ENCODE peak calls at places on chromosomes 16 and 17, in nine cellular contexts. X, V, B, J, Z, W, Q, Y and T are unnamed samples.

GRCh38 chr16:27526169-27526568 is 23.5 kb downstream of the GTF3C1 start:
- DNase-seq in X (no peak), V (no peak), B (peak), J (peak), Z (no peak), W (no peak), Q (no peak), Y (peak), T (no peak)

GRCh38 chr16:58422809-58423208 is 30.5 kb downstream of the GINS3 start:
- DNase-seq in X (no peak), V (no peak), B (no peak), J (peak), Z (no peak), W (no peak), Q (no peak), Y (no peak), T (no peak)

GRCh38 chr16:57184890-57185445 is 871 bp downstream of the PSME3IP1 start:
- DNase-seq in X (no peak), V (no peak), B (no peak), J (no peak), Z (no peak), W (no peak), Q (no peak), Y (no peak), T (no peak)

GRCh38 chr16:72169708-72170107 is 2.2 kb downstream of the PMFBP1 start:
- DNase-seq in X (no peak), V (no peak), B (no peak), J (no peak), Z (no peak), W (no peak), Q (no peak), Y (no peak), T (no peak)

GRCh38 chr16:26569793-26570192 is 496.9 kb upstream of the C16orf82 start:
- DNase-seq in X (no peak), V (no peak), B (no peak), J (no peak), Z (no peak), W (no peak), Q (peak), Y (no peak), T (no peak)

GRCh38 chr16:12423151-12423550 is 380.5 kb downstream of the CPPED1 start:
- DNase-seq in X (no peak), V (no peak), B (no peak), J (no peak), Z (no peak), W (no peak), Q (no peak), Y (no peak), T (no peak)

GRCh38 chr16:56554441-56554840 is 10.4 kb upstream of the MT4 start:
- DNase-seq in X (no peak), V (no peak), B (no peak), J (no peak), Z (no peak), W (no peak), Q (no peak), Y (no peak), T (no peak)

GRCh38 chr17:43398724-43399595 is at the start of gene ARL4D:
- DNase-seq in X (peak), V (no peak), B (peak), J (peak), Z (peak), W (peak), Q (peak), Y (peak), T (peak)

GRCh38 chr16:85425061-85425662 is 188.0 kb upstream of the GSE1 start:
- DNase-seq in X (peak), V (no peak), B (peak), J (peak), Z (no peak), W (no peak), Q (no peak), Y (no peak), T (no peak)

DNA sequence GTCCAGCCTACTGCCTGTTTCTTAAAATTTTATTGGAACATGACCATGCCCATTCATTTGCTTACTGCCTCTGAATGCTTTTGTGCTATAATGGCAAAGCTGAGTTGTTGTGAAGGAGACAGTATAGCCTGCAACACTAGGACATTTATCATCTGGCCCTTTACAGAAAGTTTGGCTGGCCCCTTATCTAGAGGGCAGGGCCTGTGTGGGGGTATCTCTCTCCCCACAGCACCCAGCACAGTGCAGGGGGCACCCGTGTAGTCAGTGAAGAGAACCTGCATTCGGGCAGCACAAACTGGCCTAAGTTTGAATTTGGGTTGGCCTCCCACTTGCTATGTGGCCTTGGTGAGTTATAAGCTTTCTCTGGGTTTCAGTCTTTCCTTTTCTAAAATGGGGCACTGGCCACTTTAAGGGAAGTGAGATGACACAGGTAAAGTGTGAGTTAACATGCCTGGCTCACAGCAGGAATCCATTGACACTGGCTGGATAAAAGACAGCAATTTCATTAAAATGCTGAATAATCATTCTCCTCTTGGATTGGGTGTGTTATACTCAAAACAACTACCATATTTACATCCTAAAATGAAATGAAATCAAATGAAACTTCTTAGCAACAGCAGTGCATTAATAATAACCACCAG is 12.1 kb downstream of the UBE2O start:
- DNase-seq in X (no peak), V (no peak), B (no peak), J (no peak), Z (no peak), W (no peak), Q (no peak), Y (no peak), T (no peak)
- H3K4me3 ChIP-seq in X (no peak), V (no peak), B (no peak), J (no peak), Z (no peak), W (no peak), Q (no peak), Y (no peak), T (no peak)

DNA sequence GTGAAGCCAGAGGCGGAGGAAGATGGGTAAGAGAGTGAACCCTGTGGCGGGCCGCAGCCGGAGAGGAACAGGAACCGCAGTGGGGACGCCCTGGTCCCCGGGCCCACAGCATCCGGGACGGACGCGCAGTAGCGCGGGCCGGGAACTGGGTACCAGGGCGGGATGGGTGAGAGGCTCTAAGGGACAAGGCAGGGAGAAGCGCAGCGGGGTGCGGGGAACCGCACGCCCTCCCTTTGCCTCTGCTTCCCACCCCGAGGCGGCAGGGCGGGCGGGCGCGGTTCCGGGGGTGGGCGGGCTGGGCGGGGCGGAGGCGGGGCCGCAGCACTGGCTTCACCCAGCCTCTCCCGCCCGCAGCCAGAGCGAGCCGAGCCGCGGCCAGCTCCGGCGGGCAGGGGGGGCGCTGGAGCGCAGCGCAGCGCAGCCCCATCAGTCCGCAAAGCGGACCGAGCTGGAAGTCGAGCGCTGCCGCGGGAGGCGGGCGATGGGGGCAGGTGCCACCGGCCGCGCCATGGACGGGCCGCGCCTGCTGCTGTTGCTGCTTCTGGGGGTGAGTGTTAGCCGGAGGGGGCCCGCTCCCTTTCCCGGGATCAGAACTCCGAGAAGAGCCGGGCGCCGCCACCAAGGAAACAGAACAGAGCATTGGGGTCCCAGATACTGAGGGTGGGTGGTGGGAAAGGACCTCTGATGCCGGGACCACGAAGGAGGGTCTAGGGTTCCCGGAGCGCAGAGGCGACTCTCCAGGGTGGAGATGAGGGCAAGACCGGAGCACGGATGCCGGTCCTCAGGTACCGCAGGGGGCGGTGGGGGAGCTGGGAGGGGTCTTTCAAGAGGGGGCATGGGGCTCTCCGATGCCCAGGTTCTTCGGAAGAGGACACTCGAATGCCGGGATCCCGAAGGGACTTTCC is at the start of gene NGFR:
- DNase-seq in X (peak), V (no peak), B (peak), J (peak), Z (peak), W (no peak), Q (peak), Y (no peak), T (no peak)
- TF ChIP-seq CTCF in X (no peak), V (no peak), B (no peak), J (no peak), Z (no peak), W (no peak), Q (peak), Y (no peak), T (no peak)

GRCh38 chr17:3826191-3826590 is 19.9 kb downstream of the NCBP3 start:
- DNase-seq in X (no peak), V (no peak), B (no peak), J (no peak), Z (no peak), W (no peak), Q (no peak), Y (no peak), T (no peak)
- H3K4me3 ChIP-seq in X (no peak), V (no peak), B (no peak), J (no peak), Z (no peak), W (no peak), Q (no peak), Y (no peak), T (no peak)

GRCh38 chr16:48517493-48517892 is 92.5 kb downstream of the N4BP1 start:
- DNase-seq in X (no peak), V (no peak), B (no peak), J (no peak), Z (peak), W (no peak), Q (no peak), Y (no peak), T (no peak)
- TF ChIP-seq CTCF in X (no peak), V (no peak), B (no peak), J (no peak), Z (no peak), W (no peak), Q (no peak), Y (no peak), T (no peak)

DNA sequence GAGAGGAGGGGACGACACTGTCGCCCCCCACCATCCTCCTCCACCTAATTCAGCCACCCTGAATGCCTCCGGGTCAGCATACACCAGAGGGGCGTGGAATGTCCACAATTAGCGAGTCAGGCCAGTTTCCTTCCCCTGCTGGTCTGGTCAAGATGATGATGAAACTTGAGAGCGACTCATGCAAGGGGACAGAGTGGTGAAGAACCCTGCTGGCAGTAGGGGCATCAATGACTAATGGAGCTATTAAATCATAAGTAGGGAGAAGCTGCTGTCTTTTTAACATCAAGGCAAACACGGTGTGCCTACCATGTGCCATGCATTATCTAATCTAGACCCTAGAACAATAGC is 7.2 kb downstream of the SPACA3 start:
- DNase-seq in X (no peak), V (no peak), B (no peak), J (no peak), Z (peak), W (no peak), Q (no peak), Y (no peak), T (no peak)
- H3K4me3 ChIP-seq in X (no peak), V (peak), B (no peak), J (no peak), Z (no peak), W (no peak), Q (no peak), Y (no peak), T (no peak)

GRCh38 chr16:23009075-23009474 is 140.2 kb downstream of the USP31 start:
- DNase-seq in X (no peak), V (no peak), B (no peak), J (no peak), Z (no peak), W (no peak), Q (no peak), Y (no peak), T (no peak)

GRCh38 chr16:23014592-23014991 is 134.7 kb downstream of the USP31 start:
- DNase-seq in X (no peak), V (no peak), B (no peak), J (no peak), Z (peak), W (no peak), Q (no peak), Y (no peak), T (no peak)

GRCh38 chr16:23016372-23016771 is 132.9 kb downstream of the USP31 start:
- DNase-seq in X (peak), V (no peak), B (no peak), J (no peak), Z (no peak), W (no peak), Q (no peak), Y (no peak), T (no peak)

GRCh38 chr16:23015580-23015979 is 133.7 kb downstream of the USP31 start:
- DNase-seq in X (no peak), V (no peak), B (no peak), J (no peak), Z (no peak), W (no peak), Q (no peak), Y (no peak), T (no peak)

DNA sequence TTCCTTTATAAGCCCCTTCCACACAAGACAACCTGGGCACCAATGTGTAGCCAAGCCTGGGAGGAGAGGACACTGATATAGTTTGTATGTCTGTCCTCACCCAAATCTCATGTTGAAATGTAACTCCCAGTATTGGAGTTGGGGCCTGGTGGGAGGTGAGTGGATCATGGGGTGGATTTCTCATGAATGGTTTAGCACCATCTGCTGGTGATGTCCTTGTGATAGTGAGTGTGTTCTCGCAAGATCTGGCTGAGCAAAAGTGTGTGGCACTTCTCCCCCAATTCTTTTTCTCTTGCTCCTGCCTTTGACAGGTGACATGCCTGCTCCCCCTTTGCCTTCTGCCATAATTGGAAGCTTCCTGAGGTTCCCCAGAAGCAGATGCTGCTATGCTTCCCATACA is 135.8 kb downstream of the USP31 start:
- DNase-seq in X (no peak), V (no peak), B (no peak), J (no peak), Z (peak), W (no peak), Q (no peak), Y (no peak), T (no peak)
- TF ChIP-seq CTCF in X (no peak), V (peak), B (no peak), J (no peak), Z (peak), W (peak), Q (peak), Y (peak), T (peak)

DNA sequence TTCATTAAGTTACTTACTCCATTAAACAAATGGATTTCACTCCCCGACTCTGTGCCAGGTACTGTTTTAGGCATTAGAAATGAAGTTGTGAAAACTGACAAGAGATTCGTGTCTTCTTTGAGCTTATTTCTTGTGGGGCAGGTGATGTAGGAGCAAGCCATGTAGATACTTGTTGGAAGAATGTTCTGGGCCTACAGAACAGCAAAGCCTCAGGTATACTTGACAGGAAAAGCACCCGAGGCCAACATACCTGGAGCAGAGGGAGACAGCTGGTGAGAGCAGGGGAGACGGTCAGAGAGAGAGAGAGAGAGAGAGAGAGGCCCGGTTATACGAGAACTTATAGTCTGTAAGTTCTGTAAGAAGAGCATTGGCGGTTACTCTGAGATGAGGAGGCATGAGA is 110.8 kb downstream of the FTO start:
- DNase-seq in X (no peak), V (no peak), B (no peak), J (no peak), Z (no peak), W (no peak), Q (no peak), Y (no peak), T (no peak)
- H3K4me3 ChIP-seq in X (no peak), V (no peak), B (no peak), J (no peak), Z (no peak), W (no peak), Q (no peak), Y (no peak), T (no peak)